ENCODE peak calls at places on chromosomes 4 and X, in nine cellular contexts. G, J, K, D, W, C, F, I and H are unnamed samples.

GRCh38 chrX:13898084-13898483 is 81.2 kb upstream of the GPM6B start:
- DNase-seq in G (no peak), J (peak), K (no peak), D (no peak), W (no peak), C (no peak), F (peak), I (peak), H (no peak)

GRCh38 chr4:71133491-71133890 is 140.0 kb downstream of the DCK start:
- DNase-seq in G (no peak), J (no peak), K (no peak), D (no peak), W (no peak), C (no peak), F (no peak), I (peak), H (no peak)

GRCh38 chr4:127047930-127048329 is 584.8 kb upstream of the INTU start:
- DNase-seq in G (no peak), J (no peak), K (no peak), D (no peak), W (no peak), C (no peak), F (no peak), I (no peak), H (no peak)

GRCh38 chr4:131091896-131092295 is 1995.9 kb downstream of the C4orf33 start:
- DNase-seq in G (no peak), J (no peak), K (no peak), D (no peak), W (peak), C (no peak), F (peak), I (peak), H (no peak)

GRCh38 chrX:139093201-139093600 is 381.7 kb upstream of the FGF13 start:
- DNase-seq in G (no peak), J (no peak), K (no peak), D (no peak), W (no peak), C (no peak), F (no peak), I (no peak), H (no peak)

GRCh38 chr4:125323547-125324100 is 8.9 kb downstream of the FAT4 start:
- DNase-seq in G (no peak), J (no peak), K (no peak), D (no peak), W (no peak), C (no peak), F (peak), I (peak), H (no peak)

GRCh38 chr4:140049024-140049923 is 104.7 kb downstream of the MAML3 start:
- DNase-seq in G (peak), J (peak), K (peak), D (peak), W (no peak), C (peak), F (peak), I (peak), H (peak)

GRCh38 chr4:139301821-139302611 is at the start of gene NDUFC1:
- DNase-seq in G (peak), J (peak), K (peak), D (peak), W (no peak), C (peak), F (peak), I (peak), H (peak)

GRCh38 chr4:170476351-170476750 is 386.6 kb upstream of the AADAT start:
- DNase-seq in G (no peak), J (no peak), K (no peak), D (no peak), W (no peak), C (no peak), F (peak), I (peak), H (no peak)